ENCODE peak calls at places on chromosomes 16 and 17, in ten cellular contexts. One of them, this sample, is unnamed.

GRCh38 chr17:12567077-12568053 is 98.3 kb upstream of the MYOCD start:
- DNase-seq in OCI-LY7: no peak
- DNase-seq in lung: no peak
- DNase-seq in gastrocnemius medialis: no peak
- DNase-seq in AG04450: no peak
- DNase-seq in brain microvascular endothelial cell: no peak
- DNase-seq in sigmoid colon: no peak
- DNase-seq in testis: no peak
- DNase-seq in psoas muscle: no peak
- DNase-seq in bronchial epithelial cell: no peak
- DNase-seq in this sample: no peak

GRCh38 chr16:87951550-87952538 is 610 bp downstream of the BANP start:
- DNase-seq in testis: no peak
- DNase-seq in sigmoid colon: no peak
- DNase-seq in lung: no peak
- DNase-seq in AG04450: no peak
- DNase-seq in psoas muscle: peak; percentile 52
- DNase-seq in gastrocnemius medialis: no peak
- DNase-seq in brain microvascular endothelial cell: no peak
- DNase-seq in bronchial epithelial cell: no peak
- DNase-seq in OCI-LY7: peak; percentile 25
- DNase-seq in this sample: no peak

GRCh38 chr17:74943808-74944522 is 8.3 kb downstream of the OTOP3 start:
- DNase-seq in bronchial epithelial cell: peak; percentile 97
- DNase-seq in AG04450: no peak
- DNase-seq in OCI-LY7: no peak
- DNase-seq in sigmoid colon: no peak
- DNase-seq in lung: no peak
- DNase-seq in psoas muscle: no peak
- DNase-seq in testis: no peak
- DNase-seq in gastrocnemius medialis: no peak
- DNase-seq in brain microvascular endothelial cell: no peak
- DNase-seq in this sample: no peak

GRCh38 chr17:9350083-9350482 is 225.5 kb downstream of the STX8 start:
- DNase-seq in bronchial epithelial cell: peak; percentile 94
- DNase-seq in psoas muscle: no peak
- DNase-seq in AG04450: peak; percentile 78
- DNase-seq in lung: no peak
- DNase-seq in OCI-LY7: no peak
- DNase-seq in testis: no peak
- DNase-seq in brain microvascular endothelial cell: peak; percentile 94
- DNase-seq in sigmoid colon: no peak
- DNase-seq in gastrocnemius medialis: no peak
- DNase-seq in this sample: peak; percentile 88

GRCh38 chr17:20009052-20009301 is 182 bp upstream of the SPECC1 start:
- DNase-seq in gastrocnemius medialis: no peak
- DNase-seq in OCI-LY7: no peak
- DNase-seq in testis: no peak
- DNase-seq in psoas muscle: no peak
- DNase-seq in lung: peak; percentile 77
- DNase-seq in bronchial epithelial cell: no peak
- DNase-seq in AG04450: no peak
- DNase-seq in brain microvascular endothelial cell: no peak
- DNase-seq in sigmoid colon: no peak
- DNase-seq in this sample: no peak

GRCh38 chr17:44738214-44738906 is 20.4 kb upstream of the ADAM11 start:
- DNase-seq in brain microvascular endothelial cell: no peak
- DNase-seq in OCI-LY7: no peak
- DNase-seq in sigmoid colon: no peak
- DNase-seq in gastrocnemius medialis: no peak
- DNase-seq in lung: no peak
- DNase-seq in bronchial epithelial cell: peak; percentile 48
- DNase-seq in psoas muscle: no peak
- DNase-seq in AG04450: no peak
- DNase-seq in testis: no peak
- DNase-seq in this sample: no peak

GRCh38 chr17:64020068-64020766 is at the start of gene ICAM2:
- DNase-seq in OCI-LY7: peak; percentile 91
- DNase-seq in gastrocnemius medialis: peak; percentile 37
- DNase-seq in sigmoid colon: peak; percentile 79
- DNase-seq in testis: peak; percentile 35
- DNase-seq in bronchial epithelial cell: no peak
- DNase-seq in AG04450: no peak
- DNase-seq in lung: no peak
- DNase-seq in psoas muscle: peak; percentile 53
- DNase-seq in brain microvascular endothelial cell: no peak
- DNase-seq in this sample: no peak

GRCh38 chr17:77846531-77847085 is 111.9 kb upstream of the TNRC6C start:
- DNase-seq in bronchial epithelial cell: no peak
- DNase-seq in OCI-LY7: peak; percentile 85
- DNase-seq in testis: no peak
- DNase-seq in brain microvascular endothelial cell: no peak
- DNase-seq in lung: no peak
- DNase-seq in AG04450: no peak
- DNase-seq in gastrocnemius medialis: no peak
- DNase-seq in sigmoid colon: no peak
- DNase-seq in psoas muscle: no peak
- DNase-seq in this sample: no peak

GRCh38 chr16:54237-54581 is 581 bp downstream of the SNRNP25 start:
- DNase-seq in bronchial epithelial cell: no peak
- DNase-seq in OCI-LY7: no peak
- DNase-seq in sigmoid colon: no peak
- DNase-seq in gastrocnemius medialis: no peak
- DNase-seq in testis: no peak
- DNase-seq in AG04450: no peak
- DNase-seq in lung: no peak
- DNase-seq in brain microvascular endothelial cell: no peak
- DNase-seq in psoas muscle: no peak
- DNase-seq in this sample: no peak

GRCh38 chr17:76382305-76382802 is 2.1 kb upstream of the SPHK1 start:
- DNase-seq in OCI-LY7: no peak
- DNase-seq in bronchial epithelial cell: peak; percentile 49
- DNase-seq in brain microvascular endothelial cell: no peak
- DNase-seq in AG04450: no peak
- DNase-seq in testis: no peak
- DNase-seq in gastrocnemius medialis: no peak
- DNase-seq in lung: no peak
- DNase-seq in sigmoid colon: no peak
- DNase-seq in psoas muscle: peak; percentile 37
- DNase-seq in this sample: no peak

GRCh38 chr16:11056090-11056988 is 112.0 kb downstream of the CLEC16A start:
- DNase-seq in sigmoid colon: peak; percentile 30
- DNase-seq in bronchial epithelial cell: peak; percentile 44
- DNase-seq in testis: no peak
- DNase-seq in AG04450: no peak
- DNase-seq in brain microvascular endothelial cell: no peak
- DNase-seq in OCI-LY7: no peak
- DNase-seq in gastrocnemius medialis: no peak
- DNase-seq in lung: no peak
- DNase-seq in psoas muscle: no peak
- DNase-seq in this sample: no peak

GRCh38 chr17:27783440-27783839 is 16.9 kb downstream of the NOS2 start:
- DNase-seq in gastrocnemius medialis: no peak
- DNase-seq in lung: no peak
- DNase-seq in bronchial epithelial cell: no peak
- DNase-seq in psoas muscle: no peak
- DNase-seq in testis: no peak
- DNase-seq in OCI-LY7: no peak
- DNase-seq in sigmoid colon: no peak
- DNase-seq in AG04450: no peak
- DNase-seq in brain microvascular endothelial cell: no peak
- DNase-seq in this sample: no peak

GRCh38 chr16:78925071-78925714 is 675.3 kb downstream of the MAF start:
- DNase-seq in AG04450: no peak
- DNase-seq in psoas muscle: peak; percentile 26
- DNase-seq in OCI-LY7: peak; percentile 48
- DNase-seq in gastrocnemius medialis: no peak
- DNase-seq in sigmoid colon: no peak
- DNase-seq in bronchial epithelial cell: peak; percentile 21
- DNase-seq in testis: peak; percentile 43
- DNase-seq in lung: no peak
- DNase-seq in brain microvascular endothelial cell: no peak
- DNase-seq in this sample: no peak

GRCh38 chr17:43791589-43791988 is 11.4 kb downstream of the CFAP97D1 start:
- DNase-seq in brain microvascular endothelial cell: peak; percentile 31
- DNase-seq in lung: no peak
- DNase-seq in testis: peak; percentile 67
- DNase-seq in psoas muscle: no peak
- DNase-seq in gastrocnemius medialis: no peak
- DNase-seq in bronchial epithelial cell: peak; percentile 82
- DNase-seq in AG04450: no peak
- DNase-seq in OCI-LY7: peak; percentile 63
- DNase-seq in sigmoid colon: no peak
- DNase-seq in this sample: no peak

GRCh38 chr17:231966-232807 is 50.7 kb upstream of the DOC2B start:
- DNase-seq in sigmoid colon: peak; percentile 48
- DNase-seq in AG04450: no peak
- DNase-seq in lung: no peak
- DNase-seq in OCI-LY7: peak; percentile 92
- DNase-seq in psoas muscle: no peak
- DNase-seq in brain microvascular endothelial cell: no peak
- DNase-seq in bronchial epithelial cell: no peak
- DNase-seq in gastrocnemius medialis: no peak
- DNase-seq in testis: no peak
- DNase-seq in this sample: no peak

GRCh38 chr17:60804831-60805230 is 127.2 kb downstream of the BCAS3 start:
- DNase-seq in gastrocnemius medialis: no peak
- DNase-seq in psoas muscle: no peak
- DNase-seq in testis: no peak
- DNase-seq in AG04450: no peak
- DNase-seq in OCI-LY7: no peak
- DNase-seq in lung: no peak
- DNase-seq in sigmoid colon: no peak
- DNase-seq in bronchial epithelial cell: peak; percentile 39
- DNase-seq in brain microvascular endothelial cell: no peak
- DNase-seq in this sample: no peak
- H3K4me3 ChIP-seq in gastrocnemius medialis: no peak overlapping the region
- H3K4me3 ChIP-seq in psoas muscle: no peak overlapping the region
- H3K4me3 ChIP-seq in testis: no peak overlapping the region
- H3K4me3 ChIP-seq in AG04450: no peak overlapping the region
- H3K4me3 ChIP-seq in OCI-LY7: no peak overlapping the region
- H3K4me3 ChIP-seq in lung: no peak overlapping the region
- H3K4me3 ChIP-seq in sigmoid colon: no peak overlapping the region
- H3K4me3 ChIP-seq in bronchial epithelial cell: no peak overlapping the region
- H3K4me3 ChIP-seq in brain microvascular endothelial cell: no peak overlapping the region
- H3K4me3 ChIP-seq in this sample: no peak overlapping the region

DNA sequence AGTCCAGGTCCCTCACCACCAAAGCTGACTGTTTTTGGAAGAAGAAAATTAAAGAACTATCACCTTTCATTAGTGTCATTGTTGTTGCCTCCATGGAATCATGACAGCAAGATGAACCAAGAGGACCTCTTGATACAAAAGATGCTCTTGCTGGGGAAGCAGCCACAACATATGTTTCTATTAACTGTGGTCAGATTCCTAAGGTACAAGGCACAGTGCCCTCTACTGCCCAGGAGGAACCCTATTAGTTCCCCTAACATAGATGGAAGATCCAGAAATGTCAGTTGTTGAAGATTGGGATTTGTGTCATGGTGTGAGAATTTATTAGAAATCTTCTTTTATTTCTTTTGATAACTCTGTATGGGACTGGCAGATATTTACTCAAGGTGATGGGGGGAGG is 188.2 kb upstream of the ANKFN1 start:
- DNase-seq in lung: no peak
- DNase-seq in psoas muscle: no peak
- DNase-seq in gastrocnemius medialis: no peak
- DNase-seq in sigmoid colon: no peak
- DNase-seq in testis: no peak
- DNase-seq in brain microvascular endothelial cell: no peak
- DNase-seq in OCI-LY7: no peak
- DNase-seq in AG04450: no peak
- DNase-seq in bronchial epithelial cell: no peak
- DNase-seq in this sample: no peak
- TF ChIP-seq CTCF in lung: no peak
- TF ChIP-seq CTCF in psoas muscle: no peak
- TF ChIP-seq CTCF in gastrocnemius medialis: no peak
- TF ChIP-seq CTCF in sigmoid colon: no peak
- TF ChIP-seq CTCF in testis: no peak
- TF ChIP-seq CTCF in brain microvascular endothelial cell: no peak
- TF ChIP-seq CTCF in OCI-LY7: peak; percentile 47
- TF ChIP-seq CTCF in AG04450: no peak
- TF ChIP-seq CTCF in bronchial epithelial cell: no peak
- TF ChIP-seq CTCF in this sample: no peak

GRCh38 chr16:68083239-68083781 is 1.9 kb upstream of the NFATC3 start:
- DNase-seq in AG04450: no peak
- DNase-seq in psoas muscle: no peak
- DNase-seq in OCI-LY7: no peak
- DNase-seq in lung: no peak
- DNase-seq in gastrocnemius medialis: no peak
- DNase-seq in testis: no peak
- DNase-seq in sigmoid colon: no peak
- DNase-seq in bronchial epithelial cell: no peak
- DNase-seq in brain microvascular endothelial cell: no peak
- DNase-seq in this sample: no peak

GRCh38 chr16:68085259-68086071 is at the start of gene NFATC3:
- DNase-seq in brain microvascular endothelial cell: peak; percentile 96
- DNase-seq in OCI-LY7: peak; percentile 98
- DNase-seq in testis: peak; percentile 99
- DNase-seq in bronchial epithelial cell: peak; percentile 79
- DNase-seq in psoas muscle: peak; percentile 100
- DNase-seq in AG04450: peak; percentile 88
- DNase-seq in lung: peak; percentile 98
- DNase-seq in sigmoid colon: peak; percentile 99
- DNase-seq in gastrocnemius medialis: peak; percentile 98
- DNase-seq in this sample: peak; percentile 76

GRCh38 chr16:68082596-68083238 is 2.5 kb upstream of the NFATC3 start:
- DNase-seq in AG04450: no peak
- DNase-seq in sigmoid colon: no peak
- DNase-seq in testis: no peak
- DNase-seq in brain microvascular endothelial cell: no peak
- DNase-seq in gastrocnemius medialis: no peak
- DNase-seq in psoas muscle: no peak
- DNase-seq in lung: no peak
- DNase-seq in OCI-LY7: no peak
- DNase-seq in bronchial epithelial cell: no peak
- DNase-seq in this sample: no peak

GRCh38 chr16:68084504-68085258 is 489 bp upstream of the NFATC3 start:
- DNase-seq in bronchial epithelial cell: peak; percentile 38
- DNase-seq in OCI-LY7: peak; percentile 93
- DNase-seq in sigmoid colon: peak; percentile 95
- DNase-seq in gastrocnemius medialis: peak; percentile 76
- DNase-seq in psoas muscle: peak; percentile 91
- DNase-seq in AG04450: no peak
- DNase-seq in testis: peak; percentile 90
- DNase-seq in lung: peak; percentile 89
- DNase-seq in brain microvascular endothelial cell: peak; percentile 39
- DNase-seq in this sample: no peak

GRCh38 chr16:68083861-68084503 is 1.2 kb upstream of the NFATC3 start:
- DNase-seq in gastrocnemius medialis: no peak
- DNase-seq in brain microvascular endothelial cell: no peak
- DNase-seq in psoas muscle: no peak
- DNase-seq in testis: no peak
- DNase-seq in bronchial epithelial cell: no peak
- DNase-seq in AG04450: no peak
- DNase-seq in OCI-LY7: no peak
- DNase-seq in sigmoid colon: peak; percentile 76
- DNase-seq in lung: no peak
- DNase-seq in this sample: no peak
- H3K4me3 ChIP-seq in gastrocnemius medialis: peak overlapping the region; percentile 67
- H3K4me3 ChIP-seq in brain microvascular endothelial cell: peak overlapping the region; percentile 67
- H3K4me3 ChIP-seq in psoas muscle: peak overlapping the region; percentile 87
- H3K4me3 ChIP-seq in testis: peak overlapping the region; percentile 98
- H3K4me3 ChIP-seq in bronchial epithelial cell: peak overlapping the region; percentile 62
- H3K4me3 ChIP-seq in AG04450: peak overlapping the region; percentile 64
- H3K4me3 ChIP-seq in OCI-LY7: peak overlapping the region; percentile 69
- H3K4me3 ChIP-seq in sigmoid colon: peak overlapping the region; percentile 88
- H3K4me3 ChIP-seq in lung: no peak overlapping the region
- H3K4me3 ChIP-seq in this sample: peak overlapping the region; percentile 53

GRCh38 chr17:79808763-79809529 is 12.1 kb upstream of the CBX8 start:
- DNase-seq in OCI-LY7: peak; percentile 64
- DNase-seq in AG04450: no peak
- DNase-seq in brain microvascular endothelial cell: no peak
- DNase-seq in psoas muscle: no peak
- DNase-seq in bronchial epithelial cell: peak; percentile 66
- DNase-seq in lung: peak; percentile 50
- DNase-seq in gastrocnemius medialis: no peak
- DNase-seq in testis: no peak
- DNase-seq in sigmoid colon: no peak
- DNase-seq in this sample: no peak
- TF ChIP-seq CTCF in OCI-LY7: peak; percentile 74
- TF ChIP-seq CTCF in AG04450: peak; percentile 6
- TF ChIP-seq CTCF in brain microvascular endothelial cell: peak; percentile 53
- TF ChIP-seq CTCF in psoas muscle: no peak
- TF ChIP-seq CTCF in bronchial epithelial cell: peak; percentile 76
- TF ChIP-seq CTCF in lung: no peak
- TF ChIP-seq CTCF in gastrocnemius medialis: peak; percentile 7
- TF ChIP-seq CTCF in testis: no peak
- TF ChIP-seq CTCF in sigmoid colon: no peak
- TF ChIP-seq CTCF in this sample: no peak

This sample was measured in AG09309.